ENCODE peak calls at places on chromosomes 5 and 9, in ten cellular contexts. U is transverse colon; K is foreskin melanocyte; W is mucosa of gallbladder; S is activated naive CD8-positive, alpha-beta T cell treated with anti-CD3 and anti-CD28 coated beads for 36 hours; H is NCI-H1417; G is SHP77 treated with DMSO at 0.1 percent for 48 hours; N is vagina; Q is progenitor cell of endocrine pancreas; Z is central memory CD8-positive, alpha-beta T cell. M is an unnamed sample.

GRCh38 chr9:15423328-15423985 is 781 bp downstream of the SNAPC3 start:
- DNase-seq in U (no peak), K (no peak), W (no peak), S (no peak), H (peak), G (no peak), N (no peak), Q (no peak), Z (no peak), M (peak)

GRCh38 chr9:136075881-136076678 is 19.0 kb downstream of the NACC2 start:
- DNase-seq in U (no peak), K (no peak), W (no peak), S (no peak), H (no peak), G (no peak), N (no peak), Q (no peak), Z (no peak), M (no peak)

GRCh38 chr9:75432888-75433287 is 344.6 kb downstream of the OSTF1 start:
- DNase-seq in U (no peak), K (no peak), W (no peak), S (no peak), H (no peak), G (no peak), N (no peak), Q (no peak), Z (no peak), M (no peak)

GRCh38 chr9:119365291-119366027 is 3.8 kb downstream of the BRINP1 start:
- DNase-seq in U (no peak), K (peak), W (peak), S (no peak), H (peak), G (no peak), N (no peak), Q (peak), Z (no peak), M (peak)

GRCh38 chr9:131289301-131290038 is at the start of gene PLPP7:
- DNase-seq in U (peak), K (peak), W (peak), S (no peak), H (peak), G (peak), N (no peak), Q (no peak), Z (no peak), M (peak)

GRCh38 chr9:4620881-4621555 is 41.1 kb upstream of the PLPP6 start:
- DNase-seq in U (no peak), K (no peak), W (no peak), S (no peak), H (no peak), G (no peak), N (no peak), Q (no peak), Z (no peak), M (no peak)

GRCh38 chr5:132023258-132024116 is 12.0 kb upstream of the ACSL6 start:
- DNase-seq in U (no peak), K (no peak), W (no peak), S (no peak), H (no peak), G (no peak), N (no peak), Q (no peak), Z (no peak), M (no peak)

GRCh38 chr5:179432547-179432946 is 87.3 kb upstream of the ADAMTS2 start:
- DNase-seq in U (no peak), K (no peak), W (no peak), S (no peak), H (no peak), G (no peak), N (no peak), Q (no peak), Z (no peak), M (no peak)

GRCh38 chr9:14349818-14350333 is 35.9 kb upstream of the NFIB start:
- DNase-seq in U (no peak), K (no peak), W (no peak), S (no peak), H (no peak), G (no peak), N (no peak), Q (no peak), Z (no peak), M (no peak)

M was measured in SK-MEL-5.